ENCODE peak calls at places on chromosomes 5 and 9, in seven cellular contexts. J is GM12878, W is GM23338, P is HCT116, A is A549, K is SK-N-SH, I is Panc1. H is an unnamed sample.

GRCh38 chr9:101671567-101671966 is 66.9 kb downstream of the GRIN3A start:
- DNase-seq in W (no peak), I (no peak), A (no peak), P (no peak), J (no peak), K (no peak), H (no peak)

GRCh38 chr9:89674667-89675402 is 70.0 kb downstream of the GADD45G start:
- DNase-seq in K (peak; percentile 89), J (no peak), W (peak; percentile 70), P (no peak), I (no peak), A (no peak), H (no peak)

GRCh38 chr9:136847065-136847826 is 2.0 kb upstream of the PHPT1 start:
- DNase-seq in I (no peak), J (no peak), W (peak; percentile 92), A (peak; percentile 85), K (peak; percentile 73), P (peak; percentile 63), H (peak; percentile 29)

GRCh38 chr5:168693297-168693696 is 114.1 kb upstream of the PANK3 start:
- DNase-seq in I (no peak), K (no peak), W (no peak), A (no peak), P (no peak), J (no peak), H (no peak)

GRCh38 chr5:160175438-160176218 is 53.7 kb upstream of the FABP6 start:
- DNase-seq in A (no peak), P (no peak), K (peak; percentile 66), J (no peak), W (no peak), I (no peak), H (no peak)

GRCh38 chr9:112546149-112547012 is 59.8 kb downstream of the KIAA1958 start:
- DNase-seq in A (no peak), I (no peak), W (peak; percentile 52), J (no peak), P (no peak), K (no peak), H (no peak)

GRCh38 chr9:91882628-91883027 is 67.4 kb downstream of the ROR2 start:
- DNase-seq in A (no peak), P (no peak), K (no peak), W (no peak), I (no peak), J (no peak), H (no peak)

GRCh38 chr9:12696931-12697622 is 3.9 kb downstream of the TYRP1 start:
- DNase-seq in K (no peak), P (no peak), J (no peak), I (no peak), W (no peak), A (no peak), H (no peak)

GRCh38 chr9:87342743-87343142 is 154.9 kb upstream of the DAPK1 start:
- DNase-seq in W (no peak), P (no peak), A (no peak), J (no peak), I (no peak), K (no peak), H (no peak)

DNA sequence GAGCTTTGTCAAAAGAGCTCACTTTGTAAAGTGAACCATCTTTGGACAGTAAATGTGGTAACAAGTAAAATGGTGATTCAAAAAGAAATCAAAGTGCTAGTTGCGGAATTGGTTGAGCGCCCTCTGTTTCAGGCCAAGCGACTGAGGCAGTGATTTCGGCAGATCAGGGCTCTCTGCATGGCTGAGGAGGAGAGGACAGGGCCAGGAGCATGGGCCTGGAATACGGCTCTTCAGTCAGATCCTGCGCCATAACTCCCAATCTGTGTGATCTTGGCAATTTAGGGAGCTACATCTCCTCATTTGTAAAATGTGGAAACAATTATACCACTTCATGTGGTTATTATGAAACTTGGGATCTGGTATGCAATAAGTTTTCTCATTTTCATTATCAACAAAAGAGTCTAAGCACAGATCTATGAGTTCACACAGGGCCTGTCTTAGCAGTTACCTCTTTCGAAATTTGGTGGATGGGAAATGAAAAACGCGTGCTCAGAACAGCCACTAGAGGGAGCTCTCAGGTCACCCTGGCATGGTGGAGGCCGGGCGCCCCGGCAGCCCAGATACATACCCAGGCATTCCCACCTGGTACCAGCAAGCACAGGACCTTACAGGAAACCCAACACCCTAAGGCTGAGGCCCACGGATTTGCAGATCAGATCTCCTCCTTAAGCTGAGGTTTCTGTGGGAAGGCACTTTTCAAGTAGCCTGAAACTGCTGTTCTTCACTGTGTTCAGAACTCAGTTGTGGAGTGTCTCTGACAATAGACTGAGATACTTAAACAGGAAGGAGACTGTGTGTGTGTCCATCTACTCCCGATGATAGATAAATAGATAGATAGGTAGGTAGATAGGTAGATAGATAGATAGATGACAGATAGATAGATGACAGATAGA is 303.7 kb downstream of the RAB3C start:
- DNase-seq in K (peak; percentile 72), P (peak; percentile 28), I (peak; percentile 43), W (peak; percentile 88), J (no peak), A (peak; percentile 93), H (peak; percentile 45)
- TF ChIP-seq REST in K (no peak), P (no peak), I (no peak), W (no peak), J (no peak), A (no peak), H (no peak)

DNA sequence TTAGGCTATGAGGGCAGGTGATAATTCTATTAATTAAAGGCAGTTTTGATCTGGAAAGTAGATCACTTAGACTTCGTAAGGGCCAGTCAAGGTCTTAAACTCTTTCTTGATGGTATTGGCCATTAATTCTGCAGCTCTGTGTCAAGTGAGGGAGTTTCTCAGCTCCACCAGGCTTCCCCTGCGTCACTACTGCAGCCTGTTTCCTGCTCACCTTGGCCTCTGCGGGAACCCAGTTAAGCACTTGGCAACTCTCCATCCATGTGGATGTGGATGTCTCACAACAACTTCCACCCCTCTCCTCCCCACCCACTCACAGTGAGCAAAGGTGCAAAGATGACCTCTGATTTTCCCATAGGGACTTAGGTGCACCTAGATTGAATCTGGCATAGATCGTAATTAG is 191.6 kb downstream of the PLK2 start:
- DNase-seq in J (no peak), I (no peak), K (no peak), W (no peak), P (no peak), A (no peak), H (no peak)
- TF ChIP-seq REST in J (no peak), I (no peak), K (no peak), W (no peak), P (no peak), A (no peak), H (no peak)

GRCh38 chr5:143972068-143972467 is 160.1 kb downstream of the HMHB1 start:
- DNase-seq in P (no peak), A (no peak), J (no peak), I (no peak), W (no peak), K (no peak), H (no peak)

GRCh38 chr5:143966280-143966679 is 154.3 kb downstream of the HMHB1 start:
- DNase-seq in I (no peak), J (no peak), K (no peak), A (no peak), W (no peak), P (no peak), H (no peak)

GRCh38 chr5:143964919-143965318 is 153.0 kb downstream of the HMHB1 start:
- DNase-seq in P (no peak), K (no peak), I (no peak), J (no peak), A (peak; percentile 65), W (no peak), H (no peak)

DNA sequence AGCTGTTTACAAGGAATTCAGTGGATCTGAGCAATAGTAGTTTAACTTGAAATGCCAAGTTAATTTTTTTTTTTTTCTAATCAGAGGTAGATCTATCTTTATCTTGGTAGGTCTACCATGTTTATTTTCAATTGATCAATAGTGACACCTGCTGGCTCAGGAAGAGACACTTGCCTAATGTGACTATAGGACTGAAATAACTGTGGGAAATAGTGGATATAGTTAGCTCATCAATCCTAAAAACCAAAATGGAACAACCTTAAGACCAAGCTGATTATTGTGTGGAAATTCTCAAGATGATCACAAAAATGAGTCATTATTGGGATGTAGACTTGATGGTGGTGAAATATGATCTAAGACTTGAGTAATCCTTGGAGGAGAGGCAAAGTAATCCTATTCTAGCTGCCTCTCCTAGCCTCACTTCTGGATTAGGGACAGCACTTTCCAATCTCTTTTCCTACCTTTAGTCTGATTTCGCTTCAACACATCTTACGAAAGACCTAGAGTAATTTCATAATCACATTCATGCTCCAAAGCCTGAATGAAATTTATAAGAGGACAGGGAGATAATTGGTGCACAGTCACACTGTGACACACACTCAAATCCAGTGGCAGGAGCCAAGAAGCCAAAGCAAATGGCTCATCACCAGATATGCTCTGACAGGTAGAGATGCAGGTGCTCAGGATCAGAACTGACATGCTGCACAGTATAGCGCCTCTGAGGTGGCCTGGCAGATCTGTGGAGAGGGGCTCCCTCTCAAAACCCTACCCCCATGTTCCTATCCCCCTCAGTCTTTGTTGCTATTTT is 156.3 kb downstream of the HMHB1 start:
- DNase-seq in P (peak; percentile 22), A (peak; percentile 75), K (peak; percentile 37), W (peak; percentile 72), I (peak; percentile 48), J (peak; percentile 34), H (no peak)
- TF ChIP-seq REST in P (no peak), A (no peak), K (no peak), W (no peak), I (no peak), J (no peak), H (no peak)

DNA sequence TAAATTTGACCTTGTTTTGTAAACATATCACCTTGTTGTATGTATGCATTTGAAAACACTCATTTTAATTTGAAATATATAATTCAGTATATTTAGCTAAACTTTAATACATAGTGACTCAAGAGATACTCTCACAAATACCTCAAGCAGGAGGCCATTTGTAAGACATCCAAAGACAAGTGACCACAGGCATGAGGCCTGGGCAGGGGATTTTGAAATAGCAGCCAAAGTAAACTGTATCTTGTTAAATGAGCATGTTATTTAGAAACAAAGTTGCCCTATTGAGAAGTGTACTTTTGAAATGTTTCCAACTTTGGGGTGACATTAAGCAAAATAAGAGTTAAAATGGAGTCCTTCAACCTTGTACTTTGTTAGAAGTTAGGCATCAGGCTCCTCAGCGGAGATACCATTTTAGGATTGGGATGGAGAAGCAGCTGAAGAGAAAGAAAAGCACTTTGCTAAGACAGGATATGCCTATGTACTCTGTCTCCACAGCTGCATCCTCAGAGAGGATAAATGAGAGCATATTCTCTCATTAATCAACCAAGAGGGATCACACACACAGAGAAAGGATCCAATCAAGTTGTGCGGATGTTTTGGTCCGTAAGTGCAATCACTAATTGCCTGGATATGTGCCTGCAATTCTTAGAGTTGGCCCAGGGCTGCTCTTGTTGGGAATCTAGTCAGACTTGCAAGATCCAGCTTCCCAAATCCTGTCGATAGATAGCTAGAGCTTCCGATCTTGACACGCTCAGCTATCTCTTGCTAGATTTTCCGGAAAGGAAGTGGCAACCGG is 157.5 kb upstream of the HAPLN1 start:
- DNase-seq in A (no peak), P (no peak), K (no peak), J (no peak), I (no peak), W (no peak), H (no peak)
- TF ChIP-seq REST in A (no peak), P (no peak), K (no peak), J (no peak), I (no peak), W (no peak), H (no peak)

GRCh38 chr9:115847245-115847644 is 306.3 kb upstream of the PAPPA start:
- DNase-seq in J (no peak), W (no peak), P (no peak), K (no peak), I (no peak), A (peak; percentile 31), H (no peak)
- TF ChIP-seq REST in J (no peak), W (no peak), P (no peak), K (no peak), I (no peak), A (no peak), H (no peak)

GRCh38 chr5:34626036-34626435 is 30.1 kb upstream of the RAI14 start:
- DNase-seq in A (peak; percentile 61), P (no peak), J (no peak), K (no peak), W (no peak), I (peak; percentile 25), H (no peak)
- TF ChIP-seq REST in A (no peak), P (no peak), J (no peak), K (no peak), W (no peak), I (no peak), H (no peak)

H was measured in HL-60.